ENCODE peak calls at places on chromosomes 2 and 18, in six cellular contexts. One of them, this sample, is unnamed.

GRCh38 chr18:57057890-57058289 is 89.0 kb upstream of the BOD1L2 start:
- DNase-seq in tibial artery: no peak
- DNase-seq in neuronal stem cell: no peak
- DNase-seq in astrocyte: no peak
- DNase-seq in GM23338: no peak
- DNase-seq in vagina: no peak
- DNase-seq in this sample: no peak

GRCh38 chr18:44182363-44182762 is 498.3 kb upstream of the SETBP1 start:
- DNase-seq in tibial artery: no peak
- DNase-seq in GM23338: no peak
- DNase-seq in astrocyte: no peak
- DNase-seq in neuronal stem cell: no peak
- DNase-seq in vagina: no peak
- DNase-seq in this sample: no peak

GRCh38 chr2:8475349-8476045 is 206.4 kb upstream of the ID2 start:
- DNase-seq in tibial artery: peak; percentile 16
- DNase-seq in neuronal stem cell: no peak
- DNase-seq in GM23338: peak; percentile 40
- DNase-seq in vagina: no peak
- DNase-seq in astrocyte: no peak
- DNase-seq in this sample: no peak

GRCh38 chr2:147792966-147793617 is 51.7 kb upstream of the ACVR2A start:
- DNase-seq in astrocyte: peak; percentile 98
- DNase-seq in GM23338: no peak
- DNase-seq in vagina: no peak
- DNase-seq in tibial artery: no peak
- DNase-seq in neuronal stem cell: no peak
- DNase-seq in this sample: no peak

GRCh38 chr2:154724194-154724797 is 25.8 kb downstream of the KCNJ3 start:
- DNase-seq in neuronal stem cell: no peak
- DNase-seq in GM23338: no peak
- DNase-seq in tibial artery: no peak
- DNase-seq in astrocyte: no peak
- DNase-seq in vagina: no peak
- DNase-seq in this sample: no peak

GRCh38 chr2:219406861-219407230 is 11.3 kb upstream of the DES start:
- DNase-seq in vagina: no peak
- DNase-seq in GM23338: no peak
- DNase-seq in astrocyte: peak; percentile 92
- DNase-seq in neuronal stem cell: no peak
- DNase-seq in tibial artery: peak; percentile 96
- DNase-seq in this sample: peak; percentile 91

GRCh38 chr18:47113796-47114540 is 36.3 kb downstream of the HDHD2 start:
- DNase-seq in vagina: no peak
- DNase-seq in astrocyte: peak; percentile 18
- DNase-seq in tibial artery: no peak
- DNase-seq in neuronal stem cell: no peak
- DNase-seq in GM23338: peak; percentile 61
- DNase-seq in this sample: no peak

GRCh38 chr2:201644001-201644400 is 698 bp upstream of the TMEM237 start:
- DNase-seq in GM23338: peak; percentile 21
- DNase-seq in vagina: no peak
- DNase-seq in astrocyte: peak; percentile 47
- DNase-seq in neuronal stem cell: no peak
- DNase-seq in tibial artery: peak; percentile 77
- DNase-seq in this sample: no peak

GRCh38 chr2:98738304-98738703 is 7.4 kb upstream of the MGAT4A start:
- DNase-seq in astrocyte: no peak
- DNase-seq in GM23338: no peak
- DNase-seq in neuronal stem cell: no peak
- DNase-seq in vagina: no peak
- DNase-seq in tibial artery: no peak
- DNase-seq in this sample: no peak

GRCh38 chr2:71884303-71885042 is 263.2 kb downstream of the CYP26B1 start:
- DNase-seq in tibial artery: no peak
- DNase-seq in GM23338: no peak
- DNase-seq in neuronal stem cell: no peak
- DNase-seq in vagina: peak; percentile 55
- DNase-seq in astrocyte: peak; percentile 73
- DNase-seq in this sample: no peak

GRCh38 chr2:191840916-191841315 is 6.0 kb downstream of the CAVIN2 start:
- DNase-seq in GM23338: no peak
- DNase-seq in vagina: no peak
- DNase-seq in tibial artery: no peak
- DNase-seq in neuronal stem cell: no peak
- DNase-seq in astrocyte: no peak
- DNase-seq in this sample: no peak

GRCh38 chr2:220320326-220320725 is 692.9 kb downstream of the SLC4A3 start:
- DNase-seq in astrocyte: no peak
- DNase-seq in vagina: no peak
- DNase-seq in tibial artery: no peak
- DNase-seq in neuronal stem cell: no peak
- DNase-seq in GM23338: no peak
- DNase-seq in this sample: no peak

GRCh38 chr18:80166725-80167124 is 57.7 kb downstream of the ADNP2 start:
- DNase-seq in GM23338: no peak
- DNase-seq in astrocyte: no peak
- DNase-seq in neuronal stem cell: no peak
- DNase-seq in vagina: no peak
- DNase-seq in tibial artery: no peak
- DNase-seq in this sample: no peak

GRCh38 chr2:64978514-64979268 is 10.5 kb upstream of the SLC1A4 start:
- DNase-seq in tibial artery: no peak
- DNase-seq in astrocyte: peak; percentile 68
- DNase-seq in vagina: no peak
- DNase-seq in GM23338: peak; percentile 50
- DNase-seq in neuronal stem cell: no peak
- DNase-seq in this sample: no peak

GRCh38 chr2:127381762-127382161 is 6.0 kb downstream of the MAP3K2 start:
- DNase-seq in GM23338: no peak
- DNase-seq in vagina: no peak
- DNase-seq in neuronal stem cell: no peak
- DNase-seq in astrocyte: no peak
- DNase-seq in tibial artery: no peak
- DNase-seq in this sample: no peak

GRCh38 chr2:821546-821945 is 129.1 kb upstream of the SNTG2 start:
- DNase-seq in GM23338: no peak
- DNase-seq in tibial artery: no peak
- DNase-seq in neuronal stem cell: no peak
- DNase-seq in vagina: no peak
- DNase-seq in astrocyte: no peak
- DNase-seq in this sample: no peak

GRCh38 chr2:64629329-64629781 is 24.4 kb downstream of the SERTAD2 start:
- DNase-seq in vagina: no peak
- DNase-seq in GM23338: no peak
- DNase-seq in astrocyte: no peak
- DNase-seq in neuronal stem cell: no peak
- DNase-seq in tibial artery: no peak
- DNase-seq in this sample: no peak

GRCh38 chr2:64059270-64059669 is 40.0 kb upstream of the VPS54 start:
- DNase-seq in astrocyte: no peak
- DNase-seq in neuronal stem cell: no peak
- DNase-seq in tibial artery: no peak
- DNase-seq in GM23338: no peak
- DNase-seq in vagina: no peak
- DNase-seq in this sample: no peak

GRCh38 chr18:54950221-54950620 is 9.0 kb downstream of the CCDC68 start:
- DNase-seq in vagina: no peak
- DNase-seq in GM23338: no peak
- DNase-seq in tibial artery: no peak
- DNase-seq in astrocyte: no peak
- DNase-seq in neuronal stem cell: no peak
- DNase-seq in this sample: no peak

GRCh38 chr2:219634951-219635751 is 7.7 kb downstream of the SLC4A3 start:
- DNase-seq in neuronal stem cell: no peak
- DNase-seq in astrocyte: no peak
- DNase-seq in vagina: no peak
- DNase-seq in GM23338: no peak
- DNase-seq in tibial artery: peak; percentile 53
- DNase-seq in this sample: no peak

GRCh38 chr2:197247083-197247482 is 63.5 kb downstream of the ANKRD44 start:
- DNase-seq in astrocyte: no peak
- DNase-seq in neuronal stem cell: no peak
- DNase-seq in vagina: no peak
- DNase-seq in GM23338: no peak
- DNase-seq in tibial artery: no peak
- DNase-seq in this sample: no peak

GRCh38 chr2:137228566-137228965 is 463.2 kb downstream of the THSD7B start:
- DNase-seq in GM23338: no peak
- DNase-seq in tibial artery: no peak
- DNase-seq in neuronal stem cell: no peak
- DNase-seq in vagina: no peak
- DNase-seq in astrocyte: peak; percentile 60
- DNase-seq in this sample: no peak

GRCh38 chr2:190216829-190217228 is 102.8 kb downstream of the HIBCH start:
- DNase-seq in astrocyte: no peak
- DNase-seq in vagina: no peak
- DNase-seq in tibial artery: no peak
- DNase-seq in neuronal stem cell: peak; percentile 37
- DNase-seq in GM23338: peak; percentile 74
- DNase-seq in this sample: peak; percentile 84

GRCh38 chr2:156784034-156784433 is 347.9 kb downstream of the GPD2 start:
- DNase-seq in astrocyte: no peak
- DNase-seq in tibial artery: no peak
- DNase-seq in GM23338: no peak
- DNase-seq in vagina: no peak
- DNase-seq in neuronal stem cell: no peak
- DNase-seq in this sample: no peak

GRCh38 chr2:85134255-85135065 is 1.3 kb downstream of the TCF7L1 start:
- DNase-seq in neuronal stem cell: peak; percentile 47
- DNase-seq in vagina: no peak
- DNase-seq in tibial artery: peak; percentile 78
- DNase-seq in astrocyte: peak; percentile 35
- DNase-seq in GM23338: peak; percentile 65
- DNase-seq in this sample: peak; percentile 74

GRCh38 chr2:239216614-239217273 is 184.1 kb downstream of the HDAC4 start:
- DNase-seq in vagina: no peak
- DNase-seq in GM23338: no peak
- DNase-seq in astrocyte: no peak
- DNase-seq in neuronal stem cell: no peak
- DNase-seq in tibial artery: no peak
- DNase-seq in this sample: no peak

GRCh38 chr2:242054406-242054805 is 184.9 kb downstream of the RTP5 start:
- DNase-seq in astrocyte: no peak
- DNase-seq in vagina: no peak
- DNase-seq in neuronal stem cell: no peak
- DNase-seq in tibial artery: no peak
- DNase-seq in GM23338: no peak
- DNase-seq in this sample: no peak

GRCh38 chr2:47653036-47653435 is 129.9 kb upstream of the MSH6 start:
- DNase-seq in vagina: no peak
- DNase-seq in neuronal stem cell: no peak
- DNase-seq in GM23338: no peak
- DNase-seq in astrocyte: no peak
- DNase-seq in tibial artery: no peak
- DNase-seq in this sample: no peak

GRCh38 chr2:196702641-196703040 is 63.1 kb downstream of the CCDC150 start:
- DNase-seq in astrocyte: peak; percentile 90
- DNase-seq in tibial artery: no peak
- DNase-seq in vagina: no peak
- DNase-seq in GM23338: no peak
- DNase-seq in neuronal stem cell: no peak
- DNase-seq in this sample: no peak

GRCh38 chr2:183222751-183223150 is 98.5 kb downstream of the NUP35 start:
- DNase-seq in vagina: no peak
- DNase-seq in GM23338: no peak
- DNase-seq in neuronal stem cell: no peak
- DNase-seq in astrocyte: peak; percentile 27
- DNase-seq in tibial artery: no peak
- DNase-seq in this sample: no peak
- H3K4me3 ChIP-seq in vagina: no peak overlapping the region
- H3K4me3 ChIP-seq in GM23338: no peak overlapping the region
- H3K4me3 ChIP-seq in neuronal stem cell: no peak overlapping the region
- H3K4me3 ChIP-seq in astrocyte: no peak overlapping the region
- H3K4me3 ChIP-seq in tibial artery: no peak overlapping the region
- H3K4me3 ChIP-seq in this sample: no peak overlapping the region

DNA sequence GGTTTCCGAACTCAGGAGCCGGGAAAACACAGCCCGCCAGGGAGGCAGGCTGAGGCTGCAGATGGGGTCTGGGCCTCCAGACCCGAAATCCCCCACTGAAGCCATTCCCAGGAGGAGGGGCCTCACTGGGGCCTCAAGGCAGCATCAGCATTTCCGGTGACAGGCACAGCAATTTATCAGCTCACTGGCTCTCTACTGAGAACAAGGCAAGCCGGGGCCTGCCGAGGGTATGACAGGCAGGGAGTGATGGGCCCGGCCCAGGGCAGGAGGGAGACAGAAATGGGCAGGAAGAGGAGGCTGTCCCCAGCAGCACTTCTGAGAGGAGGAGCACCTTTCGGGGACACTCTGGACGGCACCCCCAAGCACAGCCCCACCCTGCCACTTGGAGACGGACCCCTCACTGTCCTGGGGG is 12.5 kb downstream of the SDC1 start:
- DNase-seq in astrocyte: peak; percentile 29
- DNase-seq in GM23338: no peak
- DNase-seq in tibial artery: no peak
- DNase-seq in vagina: no peak
- DNase-seq in neuronal stem cell: no peak
- DNase-seq in this sample: no peak
- H3K27ac ChIP-seq in astrocyte: no peak overlapping the region
- H3K27ac ChIP-seq in GM23338: no peak overlapping the region
- H3K27ac ChIP-seq in tibial artery: no peak overlapping the region
- H3K27ac ChIP-seq in vagina: peak overlapping the region; percentile 86
- H3K27ac ChIP-seq in neuronal stem cell: no peak overlapping the region
- H3K27ac ChIP-seq in this sample: no peak overlapping the region

DNA sequence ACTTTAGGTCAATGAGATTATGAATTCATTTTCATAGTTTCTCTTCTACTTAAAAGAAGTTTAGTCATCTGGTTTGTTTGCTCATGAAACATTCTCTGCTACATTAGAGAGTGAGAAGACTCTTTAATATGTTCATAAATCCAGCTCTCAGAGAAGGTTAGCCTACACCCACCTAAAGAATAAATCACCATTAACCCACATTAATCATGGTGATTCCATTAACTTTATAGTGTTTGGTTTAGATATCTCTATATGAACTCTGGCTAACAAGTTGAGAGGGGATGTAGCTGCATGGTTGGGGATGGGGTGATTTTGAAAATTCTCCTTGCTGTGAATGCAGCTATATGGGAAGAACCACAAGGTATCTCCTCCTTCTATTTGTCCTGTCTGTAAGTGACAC is 10.7 kb downstream of the TFPI start:
- DNase-seq in vagina: no peak
- DNase-seq in GM23338: no peak
- DNase-seq in tibial artery: no peak
- DNase-seq in neuronal stem cell: no peak
- DNase-seq in astrocyte: peak; percentile 33
- DNase-seq in this sample: no peak
- H3K4me3 ChIP-seq in vagina: no peak overlapping the region
- H3K4me3 ChIP-seq in GM23338: no peak overlapping the region
- H3K4me3 ChIP-seq in tibial artery: no peak overlapping the region
- H3K4me3 ChIP-seq in neuronal stem cell: no peak overlapping the region
- H3K4me3 ChIP-seq in astrocyte: no peak overlapping the region
- H3K4me3 ChIP-seq in this sample: no peak overlapping the region

DNA sequence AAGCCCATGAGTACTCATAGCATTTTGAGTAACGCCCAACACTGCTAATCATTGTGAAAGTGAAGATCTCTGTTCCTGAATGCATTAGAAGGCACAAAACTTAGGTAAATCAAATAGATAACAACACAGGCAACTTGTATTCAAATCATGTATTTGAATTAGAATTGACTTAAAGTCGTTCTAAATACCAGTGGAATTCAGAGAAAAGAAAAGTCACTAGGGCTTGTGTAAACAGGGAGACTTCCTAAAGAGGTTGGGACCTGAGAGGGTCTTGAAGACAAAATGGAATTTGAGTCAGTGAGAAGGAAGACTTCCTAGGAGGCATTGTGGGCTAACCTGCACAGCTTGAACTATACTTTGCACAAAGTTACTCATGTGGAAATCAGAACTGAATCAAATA is 127.2 kb downstream of the CTNNA2 start:
- DNase-seq in tibial artery: no peak
- DNase-seq in vagina: no peak
- DNase-seq in neuronal stem cell: no peak
- DNase-seq in GM23338: peak; percentile 77
- DNase-seq in astrocyte: no peak
- DNase-seq in this sample: no peak
- H3K27ac ChIP-seq in tibial artery: no peak overlapping the region
- H3K27ac ChIP-seq in vagina: no peak overlapping the region
- H3K27ac ChIP-seq in neuronal stem cell: no peak overlapping the region
- H3K27ac ChIP-seq in GM23338: peak overlapping the region; percentile 27
- H3K27ac ChIP-seq in astrocyte: no peak overlapping the region
- H3K27ac ChIP-seq in this sample: no peak overlapping the region

This sample was measured in aorta.